ENCODE peak calls at places on chromosomes 7 and 10, in six cellular contexts. K is kidney; J is ovary; N is CD4-positive, CD25-positive, alpha-beta regulatory T cell; M is heart left ventricle; D is heart right ventricle. Y is an unnamed sample.
A peak's percentile ranks its signal among the peaks of the same experiment; 100 is the strongest.

GRCh38 chr10:130493446-130494198 is 357.4 kb downstream of the GLRX3 start:
- DNase-seq in N (no peak), M (no peak), J (no peak), D (no peak), K (no peak), Y (no peak)

GRCh38 chr10:72186213-72186612 is 29.6 kb upstream of the ANAPC16 start:
- DNase-seq in M (no peak), N (no peak), J (no peak), K (no peak), D (no peak), Y (no peak)

GRCh38 chr7:28960071-28960840 is 2.1 kb upstream of the TRIL start:
- DNase-seq in J (no peak), K (no peak), M (no peak), N (no peak), D (no peak), Y (no peak)

GRCh38 chr10:71747808-71748523 is 25.4 kb downstream of the VSIR start:
- DNase-seq in K (no peak), J (no peak), D (no peak), N (no peak), M (peak; percentile 64), Y (no peak)

GRCh38 chr10:97230146-97230545 is 44.4 kb upstream of the SLIT1 start:
- DNase-seq in N (no peak), K (no peak), M (no peak), D (no peak), J (no peak), Y (no peak)

GRCh38 chr10:73647211-73647874 is 6.1 kb upstream of the MYOZ1 start:
- DNase-seq in J (peak; percentile 60), K (peak; percentile 88), M (peak; percentile 70), N (peak; percentile 2), D (no peak), Y (no peak)

GRCh38 chr7:768881-769504 is 41.9 kb upstream of the PRKAR1B start:
- DNase-seq in J (peak; percentile 87), K (peak; percentile 90), N (no peak), D (no peak), M (peak; percentile 75), Y (no peak)

GRCh38 chr10:16417341-16417740 is 19.5 kb upstream of the PTER start:
- DNase-seq in J (no peak), M (no peak), D (no peak), K (no peak), N (no peak), Y (no peak)

GRCh38 chr10:69819713-69820506 is 18.2 kb downstream of the COL13A1 start:
- DNase-seq in J (no peak), N (no peak), D (no peak), M (no peak), K (no peak), Y (no peak)

GRCh38 chr10:8331896-8332729 is 277.6 kb downstream of the GATA3 start:
- DNase-seq in N (peak; percentile 94), D (peak; percentile 7), K (peak; percentile 86), M (peak; percentile 41), J (no peak), Y (peak; percentile 48)

GRCh38 chr7:82049442-82049841 is 279.6 kb upstream of the HGF start:
- DNase-seq in D (no peak), N (no peak), M (no peak), J (no peak), K (no peak), Y (no peak)

GRCh38 chr10:124604214-124605000 is 139.8 kb downstream of the FAM53B start:
- DNase-seq in J (no peak), M (peak; percentile 25), D (no peak), N (no peak), K (peak; percentile 76), Y (no peak)

GRCh38 chr7:29005829-29006228 is 47.7 kb upstream of the TRIL start:
- DNase-seq in K (no peak), N (no peak), M (no peak), J (no peak), D (no peak), Y (no peak)

GRCh38 chr10:121904888-121905287 is 22.9 kb downstream of the ATE1 start:
- DNase-seq in D (no peak), J (no peak), N (no peak), M (peak; percentile 44), K (no peak), Y (no peak)

GRCh38 chr7:115782716-115783460 is 247.7 kb downstream of the TFEC start:
- DNase-seq in J (no peak), M (no peak), K (no peak), N (no peak), D (no peak), Y (no peak)

GRCh38 chr10:130050721-130051120 is 59.9 kb downstream of the C10orf143 start:
- DNase-seq in J (no peak), N (no peak), D (no peak), M (no peak), K (no peak), Y (peak; percentile 39)

GRCh38 chr7:135573541-135573940 is 15.8 kb downstream of the NUP205 start:
- DNase-seq in K (no peak), M (no peak), J (no peak), D (no peak), N (no peak), Y (no peak)

DNA sequence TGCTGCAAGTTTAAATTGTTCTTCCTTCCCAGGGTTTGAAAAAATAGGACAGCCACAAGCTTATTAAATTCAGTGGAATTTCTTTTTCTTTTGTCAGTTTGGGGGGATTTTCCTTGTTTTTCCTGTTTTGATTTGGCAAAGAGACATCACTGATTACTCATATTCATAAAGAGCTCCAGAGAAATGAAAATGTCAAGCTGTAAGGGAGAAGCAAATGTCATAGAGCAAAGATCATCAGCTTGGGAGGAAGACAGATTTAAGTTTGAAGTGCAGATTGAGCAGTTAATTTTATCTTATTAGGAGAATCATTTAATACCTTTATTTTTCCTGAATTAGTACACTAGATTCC is 255.8 kb upstream of the PHYHIPL start:
- DNase-seq in J (no peak), M (no peak), N (no peak), D (no peak), K (no peak), Y (no peak)
- H3K27ac ChIP-seq in J (peak overlapping the region; percentile 37), M (no peak overlapping the region), N (no peak overlapping the region), D (no peak overlapping the region), K (no peak overlapping the region), Y (peak overlapping the region; percentile 80)

GRCh38 chr10:110083884-110084283 is 76.1 kb downstream of the ADD3 start:
- DNase-seq in J (no peak), K (no peak), M (no peak), D (no peak), N (no peak), Y (no peak)

GRCh38 chr10:110077436-110078120 is 69.8 kb downstream of the ADD3 start:
- DNase-seq in K (no peak), M (no peak), D (no peak), J (no peak), N (no peak), Y (no peak)

GRCh38 chr10:110076559-110077318 is 69.0 kb downstream of the ADD3 start:
- DNase-seq in M (peak; percentile 57), D (peak; percentile 44), J (peak; percentile 38), N (peak; percentile 65), K (no peak), Y (no peak)

GRCh38 chr10:110078317-110078716 is 70.5 kb downstream of the ADD3 start:
- DNase-seq in M (no peak), D (no peak), K (no peak), J (no peak), N (no peak), Y (no peak)

DNA sequence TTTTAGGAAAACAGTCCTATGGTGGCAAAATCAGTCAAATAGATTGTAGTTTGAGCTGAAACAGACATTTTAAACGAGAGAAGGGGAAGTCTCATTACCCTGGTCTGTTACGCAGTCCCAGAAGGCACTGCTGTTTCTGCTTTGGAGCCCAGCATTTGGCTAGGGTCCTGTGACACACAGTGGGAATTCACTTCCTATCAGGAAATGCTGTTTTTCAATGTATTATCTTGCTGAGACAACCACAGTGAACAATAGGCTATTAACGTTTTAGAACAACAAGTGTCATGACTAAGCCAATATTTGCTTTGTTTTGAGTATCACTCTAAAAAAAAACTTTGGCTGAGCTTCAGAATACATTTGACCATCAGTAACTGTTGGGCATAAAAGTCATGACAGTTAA is 74.1 kb downstream of the ADD3 start:
- DNase-seq in K (no peak), J (no peak), M (no peak), N (no peak), D (peak; percentile 35), Y (no peak)
- H3K4me1 ChIP-seq in K (peaks cover 13% of the 10 kb centered on the region), J (peaks cover 9% of the 10 kb centered on the region), M (peaks cover 44% of the 10 kb centered on the region), N (peaks cover 78% of the 10 kb centered on the region), D (peaks cover 77% of the 10 kb centered on the region), Y (peaks cover 32% of the 10 kb centered on the region)

GRCh38 chr10:79071535-79071923 is 2.8 kb downstream of the ZMIZ1 start:
- DNase-seq in N (no peak), M (no peak), J (no peak), D (no peak), K (no peak), Y (no peak)

GRCh38 chr10:79070611-79071534 is 2.1 kb downstream of the ZMIZ1 start:
- DNase-seq in J (peak; percentile 82), N (no peak), M (peak; percentile 95), D (peak; percentile 89), K (peak; percentile 95), Y (peak; percentile 90)

GRCh38 chr10:79072994-79073654 is 4.4 kb downstream of the ZMIZ1 start:
- DNase-seq in K (no peak), M (no peak), N (no peak), D (no peak), J (no peak), Y (no peak)

GRCh38 chr10:79073784-79074432 is 5.1 kb downstream of the ZMIZ1 start:
- DNase-seq in M (peak; percentile 67), K (peak; percentile 87), J (peak; percentile 65), D (no peak), N (no peak), Y (no peak)

DNA sequence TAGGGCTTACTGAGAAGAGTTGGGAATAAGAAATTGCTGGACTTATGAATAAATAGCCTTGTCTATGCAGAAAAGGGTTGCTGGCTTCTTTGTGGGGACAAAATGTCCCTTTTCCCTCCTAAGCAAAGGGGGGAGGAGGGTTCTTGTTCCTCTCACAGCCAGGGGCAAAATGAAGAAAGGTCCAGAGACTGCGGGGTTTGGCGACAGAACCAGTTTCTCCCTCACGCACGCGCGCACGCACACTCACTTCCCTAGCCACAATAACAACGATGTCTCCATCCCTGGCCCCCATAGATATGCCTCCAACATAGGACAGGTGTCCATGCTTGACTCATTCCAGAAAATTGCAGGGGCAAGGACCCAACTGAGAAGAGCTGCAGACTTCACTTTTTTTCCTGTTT is 3.3 kb downstream of the ZMIZ1 start:
- DNase-seq in N (no peak), M (no peak), K (no peak), D (no peak), J (no peak), Y (no peak)
- H3K27ac ChIP-seq in N (no peak overlapping the region), M (peak overlapping the region; percentile 96), K (peak overlapping the region; percentile 92), D (peak overlapping the region; percentile 27), J (peak overlapping the region; percentile 86), Y (peak overlapping the region; percentile 84)

GRCh38 chr10:114766470-114766869 is 55.1 kb upstream of the FHIP2A start:
- DNase-seq in D (no peak), M (no peak), J (no peak), K (no peak), N (no peak), Y (no peak)

GRCh38 chr10:114768394-114768786 is 53.2 kb upstream of the FHIP2A start:
- DNase-seq in M (no peak), D (no peak), J (no peak), K (no peak), N (no peak), Y (no peak)

GRCh38 chr10:114770009-114770408 is 51.6 kb upstream of the FHIP2A start:
- DNase-seq in M (no peak), J (no peak), D (no peak), K (no peak), N (no peak), Y (no peak)

GRCh38 chr10:114767101-114767588 is 54.4 kb upstream of the FHIP2A start:
- DNase-seq in D (no peak), N (no peak), K (no peak), M (no peak), J (no peak), Y (no peak)

GRCh38 chr10:114767589-114768393 is 53.8 kb upstream of the FHIP2A start:
- DNase-seq in D (no peak), M (peak; percentile 47), N (no peak), J (peak; percentile 28), K (peak; percentile 88), Y (no peak)
- H3K4me1 ChIP-seq in D (peaks cover 47% of the 10 kb centered on the region), M (peaks cover 13% of the 10 kb centered on the region), N (peaks cover 14% of the 10 kb centered on the region), J (no peaks in the 10 kb centered on the region), K (no peaks in the 10 kb centered on the region), Y (peaks cover 7% of the 10 kb centered on the region)